ENCODE peak calls at places on chromosome 10, in nine cellular contexts. J, Y, B, F, G, R, X, S and M are unnamed samples.

GRCh38 chr10:73553316-73553715 is 37.8 kb downstream of the USP54 start:
- DNase-seq in J (no peak), Y (no peak), B (no peak), F (no peak), G (no peak), R (peak), X (no peak), S (no peak), M (peak)

GRCh38 chr10:72162978-72163377 is 52.8 kb upstream of the ANAPC16 start:
- DNase-seq in J (no peak), Y (no peak), B (no peak), F (peak), G (peak), R (no peak), X (peak), S (no peak), M (no peak)

GRCh38 chr10:110918269-110918632 is 729 bp downstream of the BBIP1 start:
- DNase-seq in J (peak), Y (no peak), B (no peak), F (no peak), G (no peak), R (peak), X (peak), S (no peak), M (peak)

GRCh38 chr10:30858499-30858898 is 173.2 kb downstream of the ZNF438 start:
- DNase-seq in J (no peak), Y (no peak), B (no peak), F (no peak), G (no peak), R (no peak), X (no peak), S (no peak), M (no peak)

GRCh38 chr10:44366936-44367630 is 17.8 kb downstream of the CXCL12 start:
- DNase-seq in J (no peak), Y (no peak), B (no peak), F (no peak), G (no peak), R (no peak), X (peak), S (no peak), M (no peak)

GRCh38 chr10:102534333-102534732 is 30.6 kb downstream of the SUFU start:
- DNase-seq in J (peak), Y (no peak), B (no peak), F (no peak), G (no peak), R (no peak), X (no peak), S (no peak), M (no peak)

GRCh38 chr10:80964179-80964578 is 426.5 kb downstream of the SH2D4B start:
- DNase-seq in J (no peak), Y (no peak), B (no peak), F (no peak), G (no peak), R (no peak), X (no peak), S (no peak), M (no peak)

GRCh38 chr10:80684217-80684616 is 146.5 kb downstream of the SH2D4B start:
- DNase-seq in J (no peak), Y (no peak), B (peak), F (peak), G (peak), R (no peak), X (peak), S (peak), M (no peak)

GRCh38 chr10:102596506-102596971 is 47.7 kb upstream of the TRIM8 start:
- DNase-seq in J (no peak), Y (no peak), B (peak), F (peak), G (peak), R (no peak), X (peak), S (peak), M (peak)

GRCh38 chr10:113213041-113213440 is 263.0 kb downstream of the TCF7L2 start:
- DNase-seq in J (no peak), Y (no peak), B (no peak), F (no peak), G (no peak), R (no peak), X (no peak), S (no peak), M (no peak)

GRCh38 chr10:119104653-119105024 is 726 bp downstream of the DENND10 start:
- DNase-seq in J (peak), Y (peak), B (no peak), F (peak), G (no peak), R (peak), X (no peak), S (no peak), M (no peak)

GRCh38 chr10:49627644-49628247 is 13.9 kb downstream of the CHAT start:
- DNase-seq in J (peak), Y (no peak), B (no peak), F (no peak), G (no peak), R (peak), X (no peak), S (no peak), M (no peak)

GRCh38 chr10:74058071-74058470 is 60.2 kb downstream of the VCL start:
- DNase-seq in J (no peak), Y (no peak), B (no peak), F (peak), G (no peak), R (no peak), X (no peak), S (no peak), M (no peak)

GRCh38 chr10:48487244-48487643 is 117.6 kb downstream of the ARHGAP22 start:
- DNase-seq in J (no peak), Y (no peak), B (no peak), F (no peak), G (no peak), R (no peak), X (no peak), S (no peak), M (no peak)

GRCh38 chr10:88080213-88080612 is 216.8 kb downstream of the PTEN start:
- DNase-seq in J (no peak), Y (no peak), B (no peak), F (peak), G (peak), R (no peak), X (peak), S (no peak), M (no peak)